ENCODE peak calls at places on chromosome 19, in eight cellular contexts. A, I, V, R, D, T, X and W are unnamed samples.

GRCh38 chr19:45528149-45528743 is 21.0 kb downstream of the VASP start:
- DNase-seq in A (no peak), X (no peak), D (peak; percentile 66), T (no peak), V (no peak), R (peak; percentile 76), I (no peak), W (no peak)

GRCh38 chr19:51000981-51001380 is 423 bp downstream of the KLK8 start:
- DNase-seq in V (no peak), T (no peak), D (no peak), I (no peak), A (no peak), X (no peak), R (no peak), W (no peak)

GRCh38 chr19:38004505-38005223 is 97.7 kb downstream of the SIPA1L3 start:
- DNase-seq in I (peak; percentile 98), T (no peak), A (peak; percentile 94), R (peak; percentile 99), X (peak; percentile 96), D (peak; percentile 90), V (peak; percentile 92), W (peak; percentile 64)

GRCh38 chr19:22616659-22617058 is 17.5 kb upstream of the ZNF492 start:
- DNase-seq in I (no peak), D (no peak), A (no peak), R (no peak), T (no peak), V (no peak), X (no peak), W (no peak)

GRCh38 chr19:18062043-18062442 is 24.7 kb downstream of the IL12RB1 start:
- DNase-seq in D (no peak), I (no peak), X (no peak), A (no peak), T (no peak), R (no peak), V (no peak), W (no peak)

GRCh38 chr19:13016628-13017305 is 21.5 kb downstream of the NFIX start:
- DNase-seq in R (no peak), I (no peak), T (no peak), V (no peak), A (no peak), X (no peak), D (no peak), W (no peak)

GRCh38 chr19:58054792-58055482 is 4.1 kb upstream of the ZNF135 start:
- DNase-seq in A (no peak), X (no peak), R (no peak), V (peak; percentile 50), I (no peak), T (no peak), D (no peak), W (no peak)

GRCh38 chr19:47005873-47006272 is 13.8 kb upstream of the NPAS1 start:
- DNase-seq in D (peak; percentile 67), V (no peak), T (no peak), A (peak; percentile 38), I (no peak), R (peak; percentile 27), X (no peak), W (no peak)

GRCh38 chr19:54533476-54533875 is 30.8 kb downstream of the LAIR2 start:
- DNase-seq in I (no peak), X (no peak), V (no peak), T (no peak), R (no peak), D (no peak), A (no peak), W (no peak)

GRCh38 chr19:13718733-13719132 is 45.6 kb upstream of the MRI1 start:
- DNase-seq in X (peak; percentile 82), V (peak; percentile 70), I (peak; percentile 75), A (peak; percentile 17), D (peak; percentile 65), T (no peak), R (peak; percentile 52), W (peak; percentile 31)

GRCh38 chr19:58040751-58041525 is 7.1 kb downstream of the ZSCAN1 start:
- DNase-seq in A (no peak), X (no peak), V (no peak), T (no peak), R (no peak), D (no peak), I (no peak), W (no peak)

GRCh38 chr19:7923295-7924191 is 2.4 kb downstream of the CTXN1 start:
- DNase-seq in A (no peak), D (no peak), T (no peak), V (no peak), I (no peak), R (no peak), X (no peak), W (no peak)

GRCh38 chr19:6697291-6697690 is 23.2 kb downstream of the C3 start:
- DNase-seq in I (no peak), X (no peak), R (no peak), T (no peak), D (no peak), V (no peak), A (no peak), W (no peak)

GRCh38 chr19:56109216-56109615 is 11.9 kb downstream of the ZNF787 start:
- DNase-seq in A (no peak), X (peak; percentile 38), R (no peak), I (no peak), V (no peak), D (no peak), T (no peak), W (no peak)

GRCh38 chr19:9672893-9673292 is 2.0 kb downstream of the ZNF562 start:
- DNase-seq in V (no peak), D (no peak), I (no peak), A (no peak), T (no peak), X (no peak), R (no peak), W (no peak)

GRCh38 chr19:44653977-44654784 is 10.5 kb downstream of the PVR start:
- DNase-seq in R (peak; percentile 83), D (peak; percentile 88), V (peak; percentile 43), T (peak; percentile 63), I (peak; percentile 14), X (no peak), A (peak; percentile 90), W (peak; percentile 87)

GRCh38 chr19:17021793-17022590 is 4.6 kb downstream of the CPAMD8 start:
- DNase-seq in A (no peak), R (peak; percentile 89), V (no peak), T (no peak), D (no peak), X (peak; percentile 45), I (peak; percentile 30), W (no peak)

GRCh38 chr19:10815969-10816635 is 19.9 kb downstream of the TMED1 start:
- DNase-seq in D (no peak), V (no peak), A (no peak), I (peak; percentile 64), R (no peak), T (no peak), X (peak; percentile 81), W (no peak)

GRCh38 chr19:7751157-7751783 is 3.9 kb upstream of the CD209 start:
- DNase-seq in V (no peak), X (no peak), A (peak; percentile 76), D (no peak), T (peak; percentile 11), I (no peak), R (peak; percentile 15), W (no peak)

GRCh38 chr19:55116232-55117062 is 990 bp downstream of the PPP1R12C start:
- DNase-seq in X (peak; percentile 91), R (peak; percentile 43), I (peak; percentile 64), T (peak; percentile 40), D (peak; percentile 67), A (peak; percentile 68), V (peak; percentile 87), W (peak; percentile 69)

GRCh38 chr19:54357381-54357780 is 7.3 kb downstream of the LAIR1 start:
- DNase-seq in R (no peak), T (no peak), X (no peak), V (no peak), A (no peak), I (no peak), D (no peak), W (no peak)

GRCh38 chr19:29516358-29516725 is 9.5 kb upstream of the VSTM2B start:
- DNase-seq in I (no peak), R (no peak), V (no peak), D (no peak), A (no peak), X (no peak), T (no peak), W (no peak)

GRCh38 chr19:34676697-34677385 is at the start of gene SCGB2B2:
- DNase-seq in A (peak; percentile 80), X (peak; percentile 84), I (peak; percentile 28), V (peak; percentile 78), T (no peak), R (no peak), D (no peak), W (no peak)

GRCh38 chr19:48350856-48351255 is 12.9 kb downstream of the TMEM143 start:
- DNase-seq in D (no peak), A (no peak), T (no peak), I (no peak), V (no peak), X (no peak), R (no peak), W (no peak)

GRCh38 chr19:19122902-19123301 is 15.4 kb downstream of the TMEM161A start:
- DNase-seq in R (no peak), I (no peak), T (no peak), V (no peak), D (no peak), A (no peak), X (no peak), W (no peak)

GRCh38 chr19:42386974-42387707 is 3.0 kb downstream of the CNFN start:
- DNase-seq in D (peak; percentile 95), R (peak; percentile 87), X (peak; percentile 82), I (peak; percentile 53), T (peak; percentile 58), A (peak; percentile 49), V (peak; percentile 64), W (peak; percentile 87)

GRCh38 chr19:42140125-42140754 is 8.0 kb upstream of the POU2F2 start:
- DNase-seq in V (peak; percentile 76), I (peak; percentile 51), A (peak; percentile 35), X (peak; percentile 81), T (no peak), D (peak; percentile 53), R (peak; percentile 51), W (peak; percentile 29)

GRCh38 chr19:33156354-33156753 is 24.4 kb downstream of the WDR88 start:
- DNase-seq in I (peak; percentile 75), A (no peak), T (no peak), X (no peak), D (no peak), R (peak; percentile 80), V (no peak), W (no peak)

GRCh38 chr19:49690073-49690655 is 752 bp upstream of the CPT1C start:
- DNase-seq in T (no peak), A (no peak), X (no peak), I (no peak), V (no peak), R (no peak), D (no peak), W (no peak)

GRCh38 chr19:19050731-19051130 is 13.1 kb upstream of the SLC25A42 start:
- DNase-seq in R (no peak), I (no peak), X (no peak), A (no peak), V (no peak), T (no peak), D (no peak), W (no peak)

GRCh38 chr19:33497151-33497777 is 24.3 kb downstream of the PEPD start:
- DNase-seq in T (no peak), R (no peak), V (no peak), X (no peak), I (no peak), D (no peak), A (no peak), W (no peak)

GRCh38 chr19:5927439-5927821 is 13.4 kb downstream of the CAPS start:
- DNase-seq in T (no peak), R (no peak), X (no peak), A (peak; percentile 65), D (no peak), V (no peak), I (no peak), W (no peak)

GRCh38 chr19:55647732-55648656 is at the start of gene CCDC106:
- DNase-seq in V (peak; percentile 77), T (no peak), A (peak; percentile 80), R (no peak), X (peak; percentile 78), D (peak; percentile 80), I (peak; percentile 75), W (peak; percentile 63)

GRCh38 chr19:46821512-46822359 is 28.9 kb downstream of the AP2S1 start:
- DNase-seq in D (no peak), I (no peak), A (peak; percentile 65), T (peak; percentile 41), X (no peak), V (no peak), R (no peak), W (peak; percentile 58)